ENCODE peak calls at places on chromosomes 7 and 10, in ten cellular contexts. V is lower leg skin; L is NCI-H748 treated with DMSO at 0.1 percent for 48 hours; K is mucosa of gallbladder; T is activated naive CD4-positive, alpha-beta T cell treated with Interleukin-2 at 50 U/mL for 16 hours; W is NCI-H1694; J is naive thymus-derived CD4-positive, alpha-beta T cell; M is sciatic nerve; X is dorsolateral prefrontal cortex; P is CMK. S is an unnamed sample.

GRCh38 chr7:144519900-144520299 is 116.4 kb upstream of the NOBOX start:
- DNase-seq in M (no peak), W (no peak), T (no peak), L (no peak), K (no peak), X (no peak), J (no peak), V (no peak), P (no peak), S (no peak)

GRCh38 chr10:121002586-121003205 is 151.5 kb downstream of the WDR11 start:
- DNase-seq in L (no peak), T (no peak), X (no peak), W (no peak), K (peak; percentile 55), P (no peak), M (no peak), V (peak; percentile 54), J (no peak), S (no peak)

GRCh38 chr7:114921636-114922150 is at the start of gene MDFIC:
- DNase-seq in J (no peak), T (peak; percentile 61), L (peak; percentile 19), M (peak; percentile 63), V (no peak), X (no peak), W (no peak), P (no peak), K (no peak), S (no peak)

GRCh38 chr7:5596046-5596895 is 172.6 kb upstream of the TNRC18 start:
- DNase-seq in M (peak; percentile 89), W (peak; percentile 20), P (peak; percentile 89), T (peak; percentile 78), J (no peak), V (peak; percentile 98), L (no peak), K (peak; percentile 78), X (no peak), S (peak; percentile 93)

GRCh38 chr7:24865994-24866615 is 108.8 kb upstream of the GSDME start:
- DNase-seq in K (no peak), W (no peak), V (no peak), P (no peak), T (peak; percentile 56), M (no peak), J (no peak), X (no peak), L (no peak), S (no peak)

GRCh38 chr7:144709066-144709465 is 126.8 kb downstream of the TPK1 start:
- DNase-seq in M (no peak), T (no peak), W (no peak), X (no peak), P (no peak), J (no peak), V (no peak), K (no peak), L (no peak), S (no peak)

GRCh38 chr7:132333301-132333700 is 243.0 kb downstream of the PLXNA4 start:
- DNase-seq in J (no peak), P (no peak), K (no peak), M (no peak), T (no peak), W (no peak), V (no peak), X (no peak), L (no peak), S (no peak)

GRCh38 chr7:127252736-127253288 is at the start of gene GRM8:
- DNase-seq in L (peak; percentile 46), T (peak; percentile 17), X (peak; percentile 25), W (peak; percentile 61), K (no peak), P (no peak), J (no peak), V (no peak), M (peak; percentile 59), S (no peak)

GRCh38 chr7:111068618-111069017 is 22.3 kb upstream of the LRRN3 start:
- DNase-seq in K (no peak), W (no peak), M (no peak), J (no peak), P (no peak), V (no peak), L (no peak), T (no peak), X (no peak), S (no peak)

GRCh38 chr7:44381494-44382220 is 56.3 kb upstream of the CAMK2B start:
- DNase-seq in T (no peak), K (peak; percentile 5), V (peak; percentile 81), W (no peak), X (no peak), L (no peak), J (no peak), M (no peak), P (no peak), S (peak; percentile 72)

GRCh38 chr10:97024181-97025073 is 161.3 kb downstream of the SLIT1 start:
- DNase-seq in L (no peak), J (no peak), V (no peak), X (no peak), T (no peak), P (no peak), K (no peak), M (peak; percentile 49), W (no peak), S (no peak)

GRCh38 chr10:130801784-130802183 is 509.7 kb downstream of the TCERG1L start:
- DNase-seq in M (no peak), V (no peak), J (no peak), T (no peak), X (no peak), L (no peak), P (no peak), K (no peak), W (no peak), S (no peak)

GRCh38 chr10:123766012-123766411 is 99.9 kb downstream of the GPR26 start:
- DNase-seq in J (no peak), L (no peak), V (no peak), M (no peak), W (no peak), K (no peak), T (no peak), P (no peak), X (no peak), S (no peak)

GRCh38 chr7:91557789-91558396 is 293.7 kb downstream of the FZD1 start:
- DNase-seq in M (no peak), L (no peak), V (no peak), K (no peak), W (no peak), J (no peak), X (no peak), T (no peak), P (no peak), S (no peak)